ENCODE peak calls at places on chromosomes 2 and 18, in five cellular contexts. One of them, this sample, is unnamed.

GRCh38 chr2:46537624-46538023 is 58.3 kb downstream of the TMEM247 start:
- DNase-seq in GM06990: no peak
- DNase-seq in HepG2: no peak
- DNase-seq in ovary: no peak
- DNase-seq in epithelial cell of esophagus: no peak
- DNase-seq in this sample: no peak

GRCh38 chr2:138814123-138814883 is 34.1 kb upstream of the NXPH2 start:
- DNase-seq in GM06990: no peak
- DNase-seq in HepG2: peak
- DNase-seq in ovary: no peak
- DNase-seq in epithelial cell of esophagus: peak
- DNase-seq in this sample: no peak

GRCh38 chr18:24006731-24007308 is 7.7 kb upstream of the TTC39C start:
- DNase-seq in GM06990: no peak
- DNase-seq in HepG2: no peak
- DNase-seq in ovary: no peak
- DNase-seq in epithelial cell of esophagus: peak
- DNase-seq in this sample: no peak

GRCh38 chr2:240253583-240254145 is 113.2 kb upstream of the OTOS start:
- DNase-seq in GM06990: no peak
- DNase-seq in HepG2: no peak
- DNase-seq in ovary: no peak
- DNase-seq in epithelial cell of esophagus: no peak
- DNase-seq in this sample: no peak

GRCh38 chr18:47191956-47192355 is 15.8 kb upstream of the IER3IP1 start:
- DNase-seq in GM06990: no peak
- DNase-seq in HepG2: peak
- DNase-seq in ovary: no peak
- DNase-seq in epithelial cell of esophagus: peak
- DNase-seq in this sample: no peak

GRCh38 chr18:62710417-62710816 is 4.9 kb upstream of the PHLPP1 start:
- DNase-seq in GM06990: no peak
- DNase-seq in HepG2: no peak
- DNase-seq in ovary: no peak
- DNase-seq in epithelial cell of esophagus: no peak
- DNase-seq in this sample: peak

GRCh38 chr2:179569834-179570233 is 291.6 kb downstream of the ZNF385B start:
- DNase-seq in GM06990: no peak
- DNase-seq in HepG2: no peak
- DNase-seq in ovary: peak
- DNase-seq in epithelial cell of esophagus: peak
- DNase-seq in this sample: peak

GRCh38 chr18:63267990-63268721 is 51.4 kb downstream of the BCL2 start:
- DNase-seq in GM06990: no peak
- DNase-seq in HepG2: no peak
- DNase-seq in ovary: no peak
- DNase-seq in epithelial cell of esophagus: no peak
- DNase-seq in this sample: no peak

GRCh38 chr2:119694994-119695521 is 16.1 kb downstream of the TMEM177 start:
- DNase-seq in GM06990: no peak
- DNase-seq in HepG2: peak
- DNase-seq in ovary: no peak
- DNase-seq in epithelial cell of esophagus: peak
- DNase-seq in this sample: no peak

GRCh38 chr18:3405713-3406112 is 44.3 kb upstream of the TGIF1 start:
- DNase-seq in GM06990: no peak
- DNase-seq in HepG2: no peak
- DNase-seq in ovary: no peak
- DNase-seq in epithelial cell of esophagus: no peak
- DNase-seq in this sample: no peak

GRCh38 chr2:212929116-212929515 is 222.3 kb downstream of the IKZF2 start:
- DNase-seq in GM06990: peak
- DNase-seq in HepG2: no peak
- DNase-seq in ovary: no peak
- DNase-seq in epithelial cell of esophagus: peak
- DNase-seq in this sample: no peak

GRCh38 chr2:25072606-25073005 is 30.7 kb downstream of the EFR3B start:
- DNase-seq in GM06990: no peak
- DNase-seq in HepG2: no peak
- DNase-seq in ovary: no peak
- DNase-seq in epithelial cell of esophagus: no peak
- DNase-seq in this sample: no peak

GRCh38 chr2:238573065-238573778 is 146.5 kb downstream of the ASB1 start:
- DNase-seq in GM06990: no peak
- DNase-seq in HepG2: peak
- DNase-seq in ovary: no peak
- DNase-seq in epithelial cell of esophagus: no peak
- DNase-seq in this sample: no peak

GRCh38 chr2:73112026-73112912 is 479 bp downstream of the RAB11FIP5 start:
- DNase-seq in GM06990: no peak
- DNase-seq in HepG2: peak
- DNase-seq in ovary: peak
- DNase-seq in epithelial cell of esophagus: peak
- DNase-seq in this sample: no peak

GRCh38 chr18:13051159-13051558 is 60.0 kb downstream of the CEP192 start:
- DNase-seq in GM06990: no peak
- DNase-seq in HepG2: no peak
- DNase-seq in ovary: no peak
- DNase-seq in epithelial cell of esophagus: peak
- DNase-seq in this sample: no peak

GRCh38 chr2:46197672-46198071 is 99.5 kb upstream of the EPAS1 start:
- DNase-seq in GM06990: no peak
- DNase-seq in HepG2: no peak
- DNase-seq in ovary: no peak
- DNase-seq in epithelial cell of esophagus: no peak
- DNase-seq in this sample: no peak

GRCh38 chr2:39484620-39485495 is 47.8 kb upstream of the MAP4K3 start:
- DNase-seq in GM06990: no peak
- DNase-seq in HepG2: no peak
- DNase-seq in ovary: no peak
- DNase-seq in epithelial cell of esophagus: no peak
- DNase-seq in this sample: no peak

GRCh38 chr2:72859831-72860262 is 27.4 kb upstream of the SPR start:
- DNase-seq in GM06990: peak
- DNase-seq in HepG2: peak
- DNase-seq in ovary: peak
- DNase-seq in epithelial cell of esophagus: peak
- DNase-seq in this sample: peak

GRCh38 chr2:40935349-40935748 is 483.5 kb upstream of the SLC8A1 start:
- DNase-seq in GM06990: no peak
- DNase-seq in HepG2: no peak
- DNase-seq in ovary: no peak
- DNase-seq in epithelial cell of esophagus: no peak
- DNase-seq in this sample: no peak

GRCh38 chr2:232697807-232698110 is 628 bp downstream of the GIGYF2 start:
- DNase-seq in GM06990: no peak
- DNase-seq in HepG2: no peak
- DNase-seq in ovary: no peak
- DNase-seq in epithelial cell of esophagus: no peak
- DNase-seq in this sample: no peak

GRCh38 chr2:67485431-67485830 is 88.3 kb downstream of the ETAA1 start:
- DNase-seq in GM06990: no peak
- DNase-seq in HepG2: no peak
- DNase-seq in ovary: no peak
- DNase-seq in epithelial cell of esophagus: no peak
- DNase-seq in this sample: no peak

GRCh38 chr2:216548901-216549321 is 50.3 kb downstream of the RPL37A start:
- DNase-seq in GM06990: no peak
- DNase-seq in HepG2: no peak
- DNase-seq in ovary: no peak
- DNase-seq in epithelial cell of esophagus: no peak
- DNase-seq in this sample: no peak

GRCh38 chr2:26136431-26136830 is 36.5 kb upstream of the GAREM2 start:
- DNase-seq in GM06990: no peak
- DNase-seq in HepG2: no peak
- DNase-seq in ovary: no peak
- DNase-seq in epithelial cell of esophagus: no peak
- DNase-seq in this sample: no peak

GRCh38 chr2:37585982-37586621 is 85.3 kb downstream of the CDC42EP3 start:
- DNase-seq in GM06990: no peak
- DNase-seq in HepG2: no peak
- DNase-seq in ovary: peak
- DNase-seq in epithelial cell of esophagus: peak
- DNase-seq in this sample: peak

GRCh38 chr2:8841962-8842361 is 4.5 kb upstream of the KIDINS220 start:
- DNase-seq in GM06990: no peak
- DNase-seq in HepG2: no peak
- DNase-seq in ovary: no peak
- DNase-seq in epithelial cell of esophagus: no peak
- DNase-seq in this sample: no peak

GRCh38 chr2:86213699-86214502 is 14.6 kb downstream of the MRPL35 start:
- DNase-seq in GM06990: no peak
- DNase-seq in HepG2: no peak
- DNase-seq in ovary: no peak
- DNase-seq in epithelial cell of esophagus: no peak
- DNase-seq in this sample: no peak

GRCh38 chr18:75183973-75184372 is 25.0 kb downstream of the PTGR3 start:
- DNase-seq in GM06990: no peak
- DNase-seq in HepG2: no peak
- DNase-seq in ovary: no peak
- DNase-seq in epithelial cell of esophagus: no peak
- DNase-seq in this sample: no peak

GRCh38 chr2:233414273-233414654 is 60.0 kb downstream of the DGKD start:
- DNase-seq in GM06990: no peak
- DNase-seq in HepG2: no peak
- DNase-seq in ovary: no peak
- DNase-seq in epithelial cell of esophagus: peak
- DNase-seq in this sample: no peak

GRCh38 chr2:227464851-227465250 is 7.1 kb upstream of the AGFG1 start:
- DNase-seq in GM06990: no peak
- DNase-seq in HepG2: no peak
- DNase-seq in ovary: no peak
- DNase-seq in epithelial cell of esophagus: no peak
- DNase-seq in this sample: no peak

GRCh38 chr18:23135679-23136325 is 517 bp downstream of the CABLES1 start:
- DNase-seq in GM06990: peak
- DNase-seq in HepG2: no peak
- DNase-seq in ovary: peak
- DNase-seq in epithelial cell of esophagus: peak
- DNase-seq in this sample: no peak

GRCh38 chr18:75321431-75321830 is 106.1 kb downstream of the SMIM21 start:
- DNase-seq in GM06990: no peak
- DNase-seq in HepG2: no peak
- DNase-seq in ovary: no peak
- DNase-seq in epithelial cell of esophagus: no peak
- DNase-seq in this sample: no peak

GRCh38 chr2:217261452-217261851 is 401.6 kb upstream of the TNP1 start:
- DNase-seq in GM06990: no peak
- DNase-seq in HepG2: no peak
- DNase-seq in ovary: no peak
- DNase-seq in epithelial cell of esophagus: no peak
- DNase-seq in this sample: no peak

GRCh38 chr2:200592414-200593075 is 6.7 kb downstream of the AOX1 start:
- DNase-seq in GM06990: no peak
- DNase-seq in HepG2: peak
- DNase-seq in ovary: no peak
- DNase-seq in epithelial cell of esophagus: peak
- DNase-seq in this sample: no peak

GRCh38 chr2:21759819-21760218 is 636.1 kb downstream of the TDRD15 start:
- DNase-seq in GM06990: no peak
- DNase-seq in HepG2: no peak
- DNase-seq in ovary: no peak
- DNase-seq in epithelial cell of esophagus: no peak
- DNase-seq in this sample: no peak

GRCh38 chr2:74931940-74932339 is 26.5 kb upstream of the POLE4 start:
- DNase-seq in GM06990: no peak
- DNase-seq in HepG2: no peak
- DNase-seq in ovary: no peak
- DNase-seq in epithelial cell of esophagus: no peak
- DNase-seq in this sample: no peak
- H3K4me3 ChIP-seq in GM06990: no peak
- H3K4me3 ChIP-seq in HepG2: no peak
- H3K4me3 ChIP-seq in ovary: no peak
- H3K4me3 ChIP-seq in epithelial cell of esophagus: no peak
- H3K4me3 ChIP-seq in this sample: no peak

DNA sequence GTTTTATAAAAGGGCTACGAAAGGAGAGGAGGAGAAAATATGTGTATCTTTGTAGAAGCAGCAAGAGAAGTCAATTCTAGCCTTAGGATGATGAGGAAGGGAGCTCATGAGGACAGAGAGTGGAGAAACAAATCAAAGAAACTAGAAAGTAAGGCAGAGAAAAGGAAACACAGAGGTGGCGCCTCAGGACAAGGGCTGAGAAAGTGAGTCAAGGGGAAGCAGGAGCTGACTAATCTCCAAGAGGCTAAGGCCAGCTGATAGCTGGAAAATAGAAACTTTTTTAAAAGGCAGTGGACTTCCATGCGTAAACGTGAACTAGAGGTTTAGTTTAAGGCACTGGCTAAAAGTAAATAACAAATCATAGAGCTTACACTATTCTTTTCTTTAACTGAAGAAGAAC is 173.3 kb downstream of the ANKRD44 start:
- DNase-seq in GM06990: no peak
- DNase-seq in HepG2: no peak
- DNase-seq in ovary: no peak
- DNase-seq in epithelial cell of esophagus: peak
- DNase-seq in this sample: no peak
- TF ChIP-seq CTCF in GM06990: no peak
- TF ChIP-seq CTCF in HepG2: no peak
- TF ChIP-seq CTCF in ovary: no peak
- TF ChIP-seq CTCF in epithelial cell of esophagus: no peak
- TF ChIP-seq CTCF in this sample: no peak

GRCh38 chr2:58871469-58872142 is 630.5 kb upstream of the FANCL start:
- DNase-seq in GM06990: peak
- DNase-seq in HepG2: no peak
- DNase-seq in ovary: no peak
- DNase-seq in epithelial cell of esophagus: peak
- DNase-seq in this sample: no peak
- H3K4me3 ChIP-seq in GM06990: no peak
- H3K4me3 ChIP-seq in HepG2: no peak
- H3K4me3 ChIP-seq in ovary: no peak
- H3K4me3 ChIP-seq in epithelial cell of esophagus: no peak
- H3K4me3 ChIP-seq in this sample: no peak

DNA sequence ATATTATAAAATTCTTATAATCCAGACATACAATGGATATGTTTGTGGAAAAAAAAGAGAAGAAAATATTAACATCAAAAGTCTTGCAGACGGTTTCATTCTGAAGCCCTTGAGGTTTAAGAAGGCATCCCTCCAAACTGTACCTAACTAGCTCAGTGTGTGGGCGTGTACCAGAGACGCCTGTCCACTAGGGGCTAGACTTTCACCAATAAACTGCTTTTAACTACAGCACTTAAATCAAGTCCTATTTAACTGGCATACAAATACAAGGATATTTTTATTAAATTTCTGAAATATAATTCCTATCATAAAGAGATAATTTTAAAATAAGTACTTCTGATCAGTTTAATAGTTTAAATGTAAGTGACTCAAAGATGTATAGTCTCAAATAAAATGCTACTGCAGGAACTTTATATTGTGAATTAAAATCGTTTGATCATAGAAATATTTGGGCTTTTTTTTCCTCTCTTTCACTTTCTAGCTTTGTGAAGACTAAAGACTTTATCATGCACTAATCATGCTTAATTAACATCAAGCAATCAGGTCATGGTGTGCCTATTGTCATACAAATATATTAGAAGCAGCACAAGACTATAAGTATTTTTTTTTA is 437.7 kb downstream of the SATB2 start:
- DNase-seq in GM06990: no peak
- DNase-seq in HepG2: peak
- DNase-seq in ovary: no peak
- DNase-seq in epithelial cell of esophagus: peak
- DNase-seq in this sample: peak
- TF ChIP-seq CTCF in GM06990: peak
- TF ChIP-seq CTCF in HepG2: peak
- TF ChIP-seq CTCF in ovary: peak
- TF ChIP-seq CTCF in epithelial cell of esophagus: peak
- TF ChIP-seq CTCF in this sample: peak

This sample was measured in AG09309.